ENCODE peak calls at places on chromosomes 2 and 18, in four cellular contexts. S is AG09319, Q is H9, H is adrenal gland. M is an unnamed sample.
A peak's percentile ranks its signal among the peaks of the same experiment; 100 is the strongest.

GRCh38 chr2:241897231-241897916 is 27.8 kb downstream of the RTP5 start:
- DNase-seq in S (no peak), Q (peak; percentile 22), H (no peak), M (peak; percentile 58)

GRCh38 chr18:79576686-79577351 is 102.8 kb upstream of the CTDP1 start:
- DNase-seq in S (no peak), Q (peak; percentile 19), H (peak; percentile 65), M (peak; percentile 66)

GRCh38 chr18:42706618-42707017 is 408.9 kb downstream of the RIT2 start:
- DNase-seq in S (no peak), Q (peak; percentile 26), H (peak; percentile 6), M (no peak)

GRCh38 chr18:21489119-21489750 is 111.3 kb downstream of the ESCO1 start:
- DNase-seq in S (no peak), Q (peak; percentile 64), H (peak; percentile 65), M (no peak)

GRCh38 chr2:119028327-119029174 is 86.6 kb downstream of the MARCO start:
- DNase-seq in S (no peak), Q (peak; percentile 79), H (no peak), M (no peak)

GRCh38 chr2:178211460-178211859 is 17.1 kb downstream of the OSBPL6 start:
- DNase-seq in S (no peak), Q (no peak), H (no peak), M (no peak)

GRCh38 chr2:207930747-207931146 is 94.6 kb downstream of the PLEKHM3 start:
- DNase-seq in S (no peak), Q (no peak), H (peak; percentile 33), M (no peak)

GRCh38 chr18:45628979-45629958 is 14.0 kb downstream of the SLC14A2 start:
- DNase-seq in S (no peak), Q (no peak), H (no peak), M (no peak)

GRCh38 chr2:1729264-1729663 is 15.1 kb downstream of the PXDN start:
- DNase-seq in S (no peak), Q (no peak), H (no peak), M (no peak)

GRCh38 chr18:46169464-46169941 is 65.3 kb downstream of the HAUS1 start:
- DNase-seq in S (no peak), Q (no peak), H (peak; percentile 52), M (no peak)

GRCh38 chr2:215442392-215442787 is 6.5 kb upstream of the FN1 start:
- DNase-seq in S (no peak), Q (no peak), H (no peak), M (no peak)

GRCh38 chr2:3423492-3424170 is 44.1 kb downstream of the TRAPPC12 start:
- DNase-seq in S (no peak), Q (peak; percentile 79), H (peak; percentile 63), M (no peak)

GRCh38 chr2:148048475-148049221 is 27.8 kb downstream of the MBD5 start:
- DNase-seq in S (no peak), Q (no peak), H (no peak), M (no peak)

GRCh38 chr18:63963610-63964256 is 6.1 kb upstream of the SERPINB8 start:
- DNase-seq in S (peak; percentile 47), Q (peak; percentile 36), H (peak; percentile 60), M (no peak)

GRCh38 chr2:45882707-45883106 is 231.2 kb downstream of the PRKCE start:
- DNase-seq in S (no peak), Q (no peak), H (no peak), M (no peak)

GRCh38 chr2:142037051-142037450 is 93.8 kb downstream of the LRP1B start:
- DNase-seq in S (no peak), Q (no peak), H (no peak), M (no peak)

GRCh38 chr2:235505210-235505741 is 11.4 kb downstream of the AGAP1 start:
- DNase-seq in S (no peak), Q (peak; percentile 70), H (peak; percentile 43), M (no peak)

GRCh38 chr2:182763311-182763912 is 47.4 kb downstream of the DNAJC10 start:
- DNase-seq in S (no peak), Q (peak; percentile 36), H (peak; percentile 35), M (no peak)

GRCh38 chr2:195898505-195898904 is 170.1 kb downstream of the DNAH7 start:
- DNase-seq in S (peak; percentile 97), Q (no peak), H (peak; percentile 88), M (no peak)

GRCh38 chr2:146992466-146992865 is 852.4 kb upstream of the ACVR2A start:
- DNase-seq in S (no peak), Q (no peak), H (no peak), M (no peak)

GRCh38 chr18:58666176-58666575 is 5.1 kb upstream of the MALT1 start:
- DNase-seq in S (no peak), Q (no peak), H (no peak), M (no peak)

GRCh38 chr18:13036622-13037320 is 45.6 kb downstream of the CEP192 start:
- DNase-seq in S (no peak), Q (no peak), H (no peak), M (no peak)

GRCh38 chr2:27545348-27546141 is 37.3 kb upstream of the ZNF512 start:
- DNase-seq in S (no peak), Q (no peak), H (no peak), M (no peak)

GRCh38 chr2:49972699-49973098 is 818.4 kb upstream of the FSHR start:
- DNase-seq in S (no peak), Q (peak; percentile 78), H (no peak), M (no peak)

GRCh38 chr2:144424559-144425240 is 95.2 kb downstream of the ZEB2 start:
- DNase-seq in S (no peak), Q (no peak), H (no peak), M (no peak)

GRCh38 chr18:76979111-76979751 is 153.4 kb downstream of the MBP start:
- DNase-seq in S (no peak), Q (no peak), H (no peak), M (peak; percentile 42)

GRCh38 chr18:57965246-57965645 is 78.8 kb upstream of the NEDD4L start:
- DNase-seq in S (no peak), Q (no peak), H (no peak), M (no peak)

GRCh38 chr2:105754011-105754410 is 9.3 kb downstream of the NCK2 start:
- DNase-seq in S (no peak), Q (no peak), H (no peak), M (no peak)

GRCh38 chr18:23929362-23929940 is 85.1 kb upstream of the TTC39C start:
- DNase-seq in S (no peak), Q (no peak), H (no peak), M (no peak)

GRCh38 chr2:83196225-83196624 is 1262.9 kb downstream of the SUCLG1 start:
- DNase-seq in S (no peak), Q (no peak), H (no peak), M (no peak)

GRCh38 chr18:60092073-60092472 is 192.3 kb downstream of the PMAIP1 start:
- DNase-seq in S (peak; percentile 5), Q (no peak), H (no peak), M (no peak)

GRCh38 chr2:213246665-213247281 is 37.5 kb upstream of the SPAG16 start:
- DNase-seq in S (no peak), Q (no peak), H (peak; percentile 25), M (no peak)

GRCh38 chr18:37574113-37574512 is 8.5 kb upstream of the CELF4 start:
- DNase-seq in S (no peak), Q (no peak), H (no peak), M (no peak)

GRCh38 chr18:13725566-13726227 is 661 bp downstream of the FAM210A start:
- DNase-seq in S (no peak), Q (no peak), H (no peak), M (no peak)

GRCh38 chr2:96156011-96156820 is 11.0 kb upstream of the DUSP2 start:
- DNase-seq in S (no peak), Q (no peak), H (no peak), M (peak; percentile 59)

GRCh38 chr2:213816583-213816982 is 532.3 kb downstream of the SPAG16 start:
- DNase-seq in S (no peak), Q (no peak), H (no peak), M (no peak)

DNA sequence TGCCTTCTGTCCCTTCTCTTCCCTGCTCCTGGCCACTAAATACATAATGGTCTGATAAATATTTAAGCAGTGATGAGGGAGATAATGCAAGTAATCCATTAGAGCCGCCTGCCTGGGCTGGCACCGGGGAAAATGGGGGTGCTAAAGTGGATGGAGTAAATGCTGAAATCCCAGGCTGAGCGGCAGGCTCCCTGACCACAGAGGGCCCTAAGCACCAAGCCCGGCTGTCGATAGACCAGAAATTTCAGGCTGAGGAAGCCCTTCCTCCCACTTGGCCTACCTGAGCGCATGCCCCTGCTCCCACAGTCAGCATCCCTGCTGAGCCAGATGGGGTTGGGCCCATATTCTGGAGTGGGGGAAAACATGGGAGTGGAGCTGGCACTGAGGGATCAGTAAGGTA is 197.5 kb upstream of the SKOR2 start:
- DNase-seq in S (no peak), Q (no peak), H (no peak), M (no peak)
- TF ChIP-seq CTCF in S (no peak), Q (no peak), H (no peak), M (no peak)

GRCh38 chr2:172484253-172484652 is 56.9 kb downstream of the ITGA6 start:
- DNase-seq in S (no peak), Q (no peak), H (no peak), M (no peak)

GRCh38 chr2:172484706-172485105 is 57.3 kb downstream of the ITGA6 start:
- DNase-seq in S (no peak), Q (no peak), H (no peak), M (no peak)

GRCh38 chr2:172480301-172481218 is 53.2 kb downstream of the ITGA6 start:
- DNase-seq in S (no peak), Q (no peak), H (peak; percentile 31), M (no peak)

GRCh38 chr2:172478353-172478752 is 51.0 kb downstream of the ITGA6 start:
- DNase-seq in S (no peak), Q (no peak), H (no peak), M (no peak)

GRCh38 chr2:172481507-172482262 is 54.3 kb downstream of the ITGA6 start:
- DNase-seq in S (no peak), Q (no peak), H (no peak), M (no peak)
- TF ChIP-seq CTCF in S (no peak), Q (no peak), H (no peak), M (peak; percentile 40)

GRCh38 chr2:202154613-202155281 is 81.7 kb downstream of the KIAA2012 start:
- DNase-seq in S (no peak), Q (no peak), H (no peak), M (no peak)

GRCh38 chr2:202157211-202157985 is 81.0 kb downstream of the SUMO1 start:
- DNase-seq in S (no peak), Q (no peak), H (no peak), M (no peak)

GRCh38 chr2:202161106-202161836 is 77.1 kb downstream of the SUMO1 start:
- DNase-seq in S (no peak), Q (no peak), H (no peak), M (no peak)

GRCh38 chr2:202164409-202164808 is 74.0 kb downstream of the SUMO1 start:
- DNase-seq in S (no peak), Q (no peak), H (no peak), M (no peak)

GRCh38 chr2:202158796-202159195 is 79.6 kb downstream of the SUMO1 start:
- DNase-seq in S (no peak), Q (no peak), H (no peak), M (no peak)
- TF ChIP-seq CTCF in S (peak; percentile 61), Q (peak; percentile 39), H (no peak), M (peak; percentile 35)

GRCh38 chr2:162317910-162318279 is 589 bp downstream of the IFIH1 start:
- DNase-seq in S (no peak), Q (peak; percentile 57), H (peak; percentile 52), M (no peak)

GRCh38 chr2:162312853-162313252 is 5.6 kb downstream of the IFIH1 start:
- DNase-seq in S (no peak), Q (no peak), H (no peak), M (no peak)

GRCh38 chr2:162317058-162317742 is 1.3 kb downstream of the IFIH1 start:
- DNase-seq in S (no peak), Q (no peak), H (no peak), M (no peak)

GRCh38 chr2:162316590-162316989 is 1.9 kb downstream of the IFIH1 start:
- DNase-seq in S (no peak), Q (no peak), H (no peak), M (no peak)

GRCh38 chr2:162318280-162319222 is at the start of gene IFIH1:
- DNase-seq in S (peak; percentile 65), Q (peak; percentile 73), H (peak; percentile 92), M (no peak)
- TF ChIP-seq CTCF in S (peak; percentile 53), Q (peak; percentile 41), H (no peak), M (peak; percentile 30)

M was measured in type B pancreatic cell.